ENCODE peak calls at places on chromosomes 1 and 21, in four cellular contexts. B, Q, O and W are unnamed samples.

GRCh38 chr1:103309761-103310160 is 201.4 kb upstream of the COL11A1 start:
- DNase-seq in B (no peak), Q (no peak), O (no peak), W (no peak)

GRCh38 chr1:226519135-226519534 is 29.4 kb upstream of the STUM start:
- DNase-seq in B (no peak), Q (no peak), O (no peak), W (no peak)

GRCh38 chr1:63169057-63169456 is 153.3 kb upstream of the FOXD3 start:
- DNase-seq in B (no peak), Q (no peak), O (no peak), W (no peak)

GRCh38 chr1:58082596-58082995 is 463.9 kb downstream of the OMA1 start:
- DNase-seq in B (no peak), Q (no peak), O (no peak), W (no peak)

GRCh38 chr1:230937370-230937769 is 41.3 kb downstream of the TTC13 start:
- DNase-seq in B (no peak), Q (no peak), O (no peak), W (no peak)

GRCh38 chr1:160375788-160376524 is 9.1 kb downstream of the NHLH1 start:
- DNase-seq in B (no peak), Q (peak; percentile 82), O (no peak), W (no peak)

GRCh38 chr1:212671342-212672031 is 28.2 kb downstream of the BATF3 start:
- DNase-seq in B (no peak), Q (peak; percentile 96), O (no peak), W (no peak)

GRCh38 chr1:83034846-83035245 is 964.1 kb downstream of the TTLL7 start:
- DNase-seq in B (no peak), Q (peak; percentile 22), O (no peak), W (no peak)

GRCh38 chr1:57015071-57015470 is 49.3 kb upstream of the C8B start:
- DNase-seq in B (no peak), Q (no peak), O (no peak), W (no peak)

GRCh38 chr1:190679032-190679431 is 201.4 kb upstream of the BRINP3 start:
- DNase-seq in B (no peak), Q (peak; percentile 18), O (no peak), W (no peak)

GRCh38 chr1:10252508-10252907 is 42.1 kb downstream of the KIF1B start:
- DNase-seq in B (no peak), Q (peak; percentile 38), O (no peak), W (no peak)

GRCh38 chr1:6260433-6260934 is 414 bp downstream of the GPR153 start:
- DNase-seq in B (peak; percentile 27), Q (no peak), O (no peak), W (peak; percentile 54)

GRCh38 chr1:11920239-11920903 is 5.9 kb downstream of the KIAA2013 start:
- DNase-seq in B (no peak), Q (no peak), O (no peak), W (no peak)

GRCh38 chr1:31029031-31029430 is 36.5 kb downstream of the PUM1 start:
- DNase-seq in B (no peak), Q (no peak), O (no peak), W (no peak)

GRCh38 chr1:53754484-53755312 is 15.7 kb upstream of the GLIS1 start:
- DNase-seq in B (no peak), Q (peak; percentile 67), O (peak; percentile 37), W (no peak)

GRCh38 chr1:157312270-157312812 is 174.1 kb upstream of the ETV3 start:
- DNase-seq in B (no peak), Q (no peak), O (no peak), W (no peak)

GRCh38 chr1:227219715-227220292 is 98.5 kb downstream of the CDC42BPA start:
- DNase-seq in B (no peak), Q (no peak), O (no peak), W (no peak)

GRCh38 chr1:74396942-74397341 is 115.5 kb downstream of the LRRC53 start:
- DNase-seq in B (no peak), Q (no peak), O (no peak), W (peak; percentile 73)

GRCh38 chr21:38985423-38986378 is 180.0 kb downstream of the ETS2 start:
- DNase-seq in B (no peak), Q (peak; percentile 75), O (no peak), W (peak; percentile 70)

GRCh38 chr1:157077394-157077793 is 22.2 kb downstream of the ETV3L start:
- DNase-seq in B (no peak), Q (no peak), O (no peak), W (no peak)

GRCh38 chr1:245067257-245067656 is 87.5 kb upstream of the KIF26B start:
- DNase-seq in B (no peak), Q (peak; percentile 74), O (no peak), W (no peak)

GRCh38 chr1:71196685-71197084 is 115.8 kb upstream of the ZRANB2 start:
- DNase-seq in B (no peak), Q (no peak), O (no peak), W (no peak)

GRCh38 chr1:14930224-14930965 is 223.2 kb upstream of the TMEM51 start:
- DNase-seq in B (no peak), Q (no peak), O (no peak), W (no peak)

GRCh38 chr1:168585191-168585590 is 8.8 kb downstream of the XCL1 start:
- DNase-seq in B (no peak), Q (peak; percentile 58), O (no peak), W (no peak)

GRCh38 chr1:168894397-168894796 is 165.4 kb upstream of the DPT start:
- DNase-seq in B (no peak), Q (no peak), O (no peak), W (no peak)

GRCh38 chr21:43361493-43362296 is 65.2 kb downstream of the SIK1 start:
- DNase-seq in B (peak; percentile 16), Q (no peak), O (no peak), W (peak; percentile 87)

GRCh38 chr1:41240806-41241747 is 1.0 kb downstream of the SCMH1 start:
- DNase-seq in B (peak; percentile 16), Q (peak; percentile 25), O (no peak), W (peak; percentile 68)

GRCh38 chr21:29221259-29221744 is 77.4 kb upstream of the BACH1 start:
- DNase-seq in B (no peak), Q (peak; percentile 99), O (no peak), W (no peak)

GRCh38 chr1:63124666-63125191 is 197.6 kb upstream of the FOXD3 start:
- DNase-seq in B (no peak), Q (peak; percentile 73), O (no peak), W (no peak)

GRCh38 chr1:113372546-113372945 is 17.8 kb upstream of the MAGI3 start:
- DNase-seq in B (no peak), Q (no peak), O (no peak), W (no peak)

GRCh38 chr1:200975458-200975857 is 48.1 kb downstream of the KIF21B start:
- DNase-seq in B (no peak), Q (no peak), O (no peak), W (no peak)

GRCh38 chr21:34887729-34888568 is 161.2 kb downstream of the RUNX1 start:
- DNase-seq in B (peak; percentile 86), Q (peak; percentile 85), O (peak; percentile 60), W (peak; percentile 84)

GRCh38 chr1:161763522-161764098 is 2.5 kb upstream of the ATF6 start:
- DNase-seq in B (no peak), Q (peak; percentile 16), O (no peak), W (no peak)

GRCh38 chr1:98669355-98670296 is 8.1 kb downstream of the SNX7 start:
- DNase-seq in B (no peak), Q (no peak), O (no peak), W (no peak)